ENCODE peak calls at places on chromosomes 3 and 15, in six cellular contexts. Q is mesendoderm; Y is breast epithelium; O is dorsolateral prefrontal cortex; R is CD8-positive, alpha-beta memory T cell; H is suprapubic skin. F is an unnamed sample.

GRCh38 chr3:176415896-176416295 is 781.4 kb downstream of the TBL1XR1 start:
- DNase-seq in Q (peak), Y (no peak), O (no peak), R (no peak), H (no peak), F (no peak)

GRCh38 chr3:169535584-169535983 is 127.9 kb downstream of the MECOM start:
- DNase-seq in Q (no peak), Y (no peak), O (no peak), R (no peak), H (no peak), F (no peak)

GRCh38 chr3:59641169-59641914 is 591.5 kb upstream of the CFAP20DC start:
- DNase-seq in Q (no peak), Y (no peak), O (peak), R (no peak), H (peak), F (no peak)

GRCh38 chr15:54820811-54821210 is 375.9 kb downstream of the RSL24D1 start:
- DNase-seq in Q (no peak), Y (no peak), O (peak), R (no peak), H (no peak), F (no peak)

GRCh38 chr3:141448606-141449216 is 38.1 kb upstream of the RASA2 start:
- DNase-seq in Q (no peak), Y (no peak), O (no peak), R (no peak), H (no peak), F (no peak)

GRCh38 chr3:31766654-31767053 is 214.4 kb downstream of the OSBPL10 start:
- DNase-seq in Q (no peak), Y (no peak), O (no peak), R (no peak), H (no peak), F (no peak)

GRCh38 chr3:9168230-9168629 is 81.2 kb downstream of the SRGAP3 start:
- DNase-seq in Q (peak), Y (no peak), O (peak), R (no peak), H (no peak), F (no peak)

GRCh38 chr15:50653156-50653743 is 33.3 kb downstream of the TRPM7 start:
- DNase-seq in Q (no peak), Y (no peak), O (no peak), R (no peak), H (no peak), F (no peak)

GRCh38 chr3:152376351-152377183 is 107.8 kb downstream of the MBNL1 start:
- DNase-seq in Q (no peak), Y (no peak), O (peak), R (no peak), H (no peak), F (no peak)

GRCh38 chr15:68227806-68228142 is 1.8 kb downstream of the CLN6 start:
- DNase-seq in Q (no peak), Y (no peak), O (no peak), R (no peak), H (peak), F (no peak)

GRCh38 chr3:126264381-126264780 is 84.0 kb upstream of the ALDH1L1 start:
- DNase-seq in Q (no peak), Y (no peak), O (no peak), R (no peak), H (no peak), F (no peak)

GRCh38 chr3:13072239-13073041 is 789 bp downstream of the IQSEC1 start:
- DNase-seq in Q (peak), Y (no peak), O (peak), R (no peak), H (no peak), F (no peak)

GRCh38 chr15:88389120-88389519 is 78.1 kb downstream of the MRPL46 start:
- DNase-seq in Q (peak), Y (no peak), O (no peak), R (no peak), H (no peak), F (no peak)

GRCh38 chr3:196159952-196160804 is 51.0 kb downstream of the ZDHHC19 start:
- DNase-seq in Q (no peak), Y (no peak), O (no peak), R (no peak), H (no peak), F (peak)

GRCh38 chr3:40086890-40087884 is 222.3 kb upstream of the EIF1B start:
- DNase-seq in Q (no peak), Y (no peak), O (no peak), R (no peak), H (no peak), F (no peak)

GRCh38 chr15:98518823-98519561 is 129.3 kb upstream of the IGF1R start:
- DNase-seq in Q (peak), Y (no peak), O (peak), R (peak), H (no peak), F (peak)

GRCh38 chr15:67100124-67100791 is 34.9 kb downstream of the SMAD3 start:
- DNase-seq in Q (no peak), Y (no peak), O (no peak), R (no peak), H (no peak), F (no peak)

GRCh38 chr15:67097424-67097823 is 32.0 kb downstream of the SMAD3 start:
- DNase-seq in Q (no peak), Y (no peak), O (no peak), R (no peak), H (no peak), F (no peak)

GRCh38 chr15:67098768-67099282 is 33.4 kb downstream of the SMAD3 start:
- DNase-seq in Q (no peak), Y (no peak), O (no peak), R (no peak), H (no peak), F (no peak)

GRCh38 chr15:67096536-67097294 is 31.3 kb downstream of the SMAD3 start:
- DNase-seq in Q (no peak), Y (no peak), O (no peak), R (no peak), H (no peak), F (no peak)

DNA sequence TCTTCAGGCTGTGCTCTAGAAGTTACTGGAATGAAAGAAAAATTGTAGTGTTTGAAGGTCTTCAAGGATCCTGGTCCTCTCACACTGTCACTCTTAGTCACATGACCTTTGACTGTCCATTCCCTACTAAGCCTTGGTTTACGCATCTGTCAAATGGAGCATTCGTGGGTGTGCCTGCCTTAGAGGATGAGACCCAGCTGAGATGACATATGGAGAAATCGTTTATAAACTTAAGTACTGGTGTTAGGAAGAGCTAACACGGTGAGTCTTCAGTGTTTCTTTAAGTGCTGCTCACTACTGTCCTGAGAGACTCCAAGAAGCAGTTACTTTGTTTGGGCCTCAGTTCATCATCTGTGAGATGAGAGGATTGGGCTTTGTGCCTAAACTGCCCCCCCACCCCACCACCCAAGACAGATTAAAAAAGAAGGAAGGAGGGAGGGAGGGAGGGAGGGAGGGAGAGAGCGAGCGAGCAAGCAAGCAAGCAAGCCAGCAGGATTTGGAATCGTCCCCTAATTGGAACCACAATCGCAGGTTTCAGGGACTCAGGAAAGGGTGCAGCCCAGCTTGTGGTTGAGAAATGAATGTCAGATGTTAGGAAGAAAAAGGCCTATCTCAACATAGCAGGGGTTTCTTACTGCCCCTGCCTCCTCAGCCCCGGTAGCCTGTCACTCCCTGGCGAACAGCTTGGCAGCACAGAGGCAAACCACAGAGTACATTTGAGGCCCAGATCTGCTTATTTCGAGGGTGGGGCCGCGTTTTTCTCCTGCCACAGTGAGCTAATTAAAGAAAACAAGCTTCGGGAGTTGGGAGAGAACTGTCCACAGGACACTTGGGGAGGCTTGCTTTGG is 32.7 kb downstream of the SMAD3 start:
- DNase-seq in Q (no peak), Y (no peak), O (no peak), R (no peak), H (peak), F (peak)
- H3K27ac ChIP-seq in Q (no peak), Y (peak), O (no peak), R (peak), H (peak), F (peak)

GRCh38 chr15:38533416-38533915 is 31.1 kb downstream of the RASGRP1 start:
- DNase-seq in Q (no peak), Y (no peak), O (no peak), R (no peak), H (no peak), F (no peak)
- H3K27ac ChIP-seq in Q (no peak), Y (no peak), O (no peak), R (no peak), H (no peak), F (peak)

GRCh38 chr15:81950841-81951414 is 94.9 kb downstream of the MEX3B start:
- DNase-seq in Q (peak), Y (no peak), O (no peak), R (no peak), H (no peak), F (no peak)

GRCh38 chr15:81959196-81959595 is 86.6 kb downstream of the MEX3B start:
- DNase-seq in Q (no peak), Y (no peak), O (no peak), R (no peak), H (no peak), F (no peak)

GRCh38 chr15:81957698-81958097 is 88.1 kb downstream of the MEX3B start:
- DNase-seq in Q (peak), Y (no peak), O (no peak), R (no peak), H (no peak), F (no peak)

GRCh38 chr15:81954158-81954783 is 91.5 kb downstream of the MEX3B start:
- DNase-seq in Q (no peak), Y (no peak), O (no peak), R (no peak), H (no peak), F (no peak)

DNA sequence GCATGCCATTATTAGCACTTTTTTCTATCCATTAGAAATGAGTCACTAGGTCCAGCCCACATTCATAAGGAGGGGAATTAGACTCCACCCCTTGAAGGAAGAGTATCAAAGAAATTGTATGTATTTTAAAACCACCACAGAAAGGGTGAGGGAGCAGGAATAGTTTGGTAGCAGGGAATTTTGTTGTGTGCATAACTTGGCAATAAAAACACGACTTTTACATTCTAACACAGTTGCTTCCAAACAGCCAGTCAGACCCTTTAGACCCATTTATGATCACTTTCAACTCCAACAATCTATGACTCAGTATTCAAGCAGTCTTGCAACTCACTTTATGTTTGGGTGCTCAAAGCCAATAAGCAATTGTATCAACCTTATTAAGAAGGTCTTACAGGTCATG is 90.1 kb downstream of the MEX3B start:
- DNase-seq in Q (no peak), Y (no peak), O (no peak), R (no peak), H (no peak), F (no peak)
- H3K27ac ChIP-seq in Q (no peak), Y (no peak), O (no peak), R (no peak), H (no peak), F (no peak)

DNA sequence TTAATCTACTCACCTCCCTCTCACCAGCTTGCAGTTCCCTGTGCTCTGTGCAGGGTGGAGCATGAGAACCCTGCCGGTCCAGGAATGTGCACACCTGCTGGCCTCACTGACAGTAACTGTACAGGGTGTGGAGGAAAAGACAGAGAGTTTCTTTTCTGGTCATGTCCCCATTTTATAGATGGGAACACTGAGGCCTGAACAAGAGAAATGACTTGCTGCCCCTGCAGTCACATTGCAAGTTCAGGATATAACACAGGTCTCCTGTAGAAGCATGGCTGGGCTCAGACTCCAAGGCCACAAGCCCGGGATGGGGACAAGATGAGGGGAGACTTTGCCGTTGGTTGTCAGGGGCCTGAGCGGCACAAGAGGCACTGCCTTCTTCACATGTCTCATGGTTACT is 23.3 kb downstream of the SLC28A1 start:
- DNase-seq in Q (no peak), Y (no peak), O (no peak), R (no peak), H (no peak), F (no peak)
- H3K27ac ChIP-seq in Q (no peak), Y (no peak), O (no peak), R (no peak), H (no peak), F (no peak)

GRCh38 chr15:90869140-90869541 is 753 bp downstream of the FURIN start:
- DNase-seq in Q (peak), Y (no peak), O (no peak), R (no peak), H (no peak), F (no peak)
- H3K27ac ChIP-seq in Q (peak), Y (peak), O (peak), R (peak), H (peak), F (peak)

GRCh38 chr3:19270471-19270870 is 122.2 kb downstream of the KCNH8 start:
- DNase-seq in Q (no peak), Y (no peak), O (peak), R (no peak), H (no peak), F (no peak)

GRCh38 chr3:19274576-19274975 is 126.3 kb downstream of the KCNH8 start:
- DNase-seq in Q (no peak), Y (no peak), O (no peak), R (no peak), H (no peak), F (no peak)

GRCh38 chr3:19272296-19272695 is 124.0 kb downstream of the KCNH8 start:
- DNase-seq in Q (no peak), Y (no peak), O (no peak), R (no peak), H (no peak), F (no peak)

DNA sequence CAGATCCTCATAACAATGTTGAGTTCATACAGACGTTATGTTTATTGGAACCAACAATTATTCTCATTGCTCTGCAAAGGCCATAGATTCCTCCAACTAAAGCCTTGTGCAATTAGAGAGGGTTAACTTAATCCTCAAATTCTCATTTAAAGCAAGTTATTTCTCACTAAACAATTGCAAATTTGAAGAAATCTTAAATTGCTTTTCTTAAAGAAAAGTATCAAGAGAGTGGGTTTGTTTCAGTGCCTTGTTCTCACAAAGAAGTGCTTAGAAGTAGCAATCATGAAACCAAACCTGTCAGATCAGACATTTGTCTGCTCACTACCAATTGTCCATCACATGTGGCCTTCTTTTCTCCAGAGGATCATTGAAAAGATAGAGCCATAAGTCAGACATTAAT is 124.8 kb downstream of the KCNH8 start:
- DNase-seq in Q (no peak), Y (no peak), O (no peak), R (no peak), H (no peak), F (no peak)
- H3K27ac ChIP-seq in Q (no peak), Y (no peak), O (no peak), R (no peak), H (no peak), F (no peak)

DNA sequence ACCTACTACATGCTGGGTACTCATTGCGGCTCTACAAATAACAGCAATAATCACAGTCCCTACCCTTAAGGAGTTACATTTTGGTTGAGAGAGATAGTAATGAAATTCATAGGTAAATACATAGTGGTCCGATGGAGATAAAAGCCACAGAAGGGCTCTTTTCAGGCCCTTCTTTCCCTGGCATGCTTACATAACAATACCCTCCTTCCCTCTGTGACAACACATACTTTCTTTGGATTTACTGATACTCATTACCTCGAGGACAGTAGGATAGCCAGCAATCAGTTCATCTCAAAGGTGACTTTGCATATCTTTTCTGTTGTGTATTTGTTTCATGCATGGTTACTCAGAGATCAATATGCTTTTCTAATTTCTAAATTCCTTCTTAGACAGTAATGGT is 54.5 kb downstream of the HSPBAP1 start:
- DNase-seq in Q (no peak), Y (no peak), O (no peak), R (no peak), H (no peak), F (no peak)
- H3K27ac ChIP-seq in Q (no peak), Y (no peak), O (no peak), R (no peak), H (no peak), F (no peak)